ENCODE peak calls at places on chromosomes 16 and 17, in four cellular contexts. Y, P, B and F are unnamed samples.

GRCh38 chr17:79840204-79840988 is 1.2 kb upstream of the CBX4 start:
- DNase-seq in B (no peak), Y (peak; percentile 31), P (peak; percentile 54), F (no peak)

GRCh38 chr17:76918811-76919210 is 50.6 kb downstream of the MGAT5B start:
- DNase-seq in B (no peak), P (no peak), Y (no peak), F (no peak)

GRCh38 chr17:45747907-45748306 is 36.2 kb upstream of the CRHR1 start:
- DNase-seq in P (no peak), B (no peak), Y (no peak), F (no peak)

GRCh38 chr17:17568772-17569195 is 22.7 kb downstream of the PEMT start:
- DNase-seq in P (peak; percentile 64), B (no peak), Y (peak; percentile 36), F (peak; percentile 70)

GRCh38 chr17:28085766-28086165 is 43.3 kb downstream of the NLK start:
- DNase-seq in Y (no peak), P (no peak), B (no peak), F (no peak)

GRCh38 chr17:44900894-44901293 is 1.6 kb upstream of the EFTUD2 start:
- DNase-seq in P (peak; percentile 58), Y (peak; percentile 83), B (no peak), F (no peak)

GRCh38 chr17:42282478-42283080 is 5.7 kb upstream of the STAT5A start:
- DNase-seq in B (no peak), Y (no peak), P (no peak), F (no peak)

GRCh38 chr17:69223809-69224208 is 4.8 kb downstream of the ABCA10 start:
- DNase-seq in Y (peak; percentile 48), P (no peak), B (peak; percentile 33), F (no peak)

GRCh38 chr17:63276821-63277220 is 169.3 kb downstream of the CYB561 start:
- DNase-seq in P (no peak), Y (no peak), B (no peak), F (no peak)

GRCh38 chr16:87576191-87576590 is 26.1 kb upstream of the JPH3 start:
- DNase-seq in P (no peak), B (no peak), Y (no peak), F (peak; percentile 18)
- TF ChIP-seq ELK1 in P (no peak), B (no peak), Y (no peak), F (no peak)

DNA sequence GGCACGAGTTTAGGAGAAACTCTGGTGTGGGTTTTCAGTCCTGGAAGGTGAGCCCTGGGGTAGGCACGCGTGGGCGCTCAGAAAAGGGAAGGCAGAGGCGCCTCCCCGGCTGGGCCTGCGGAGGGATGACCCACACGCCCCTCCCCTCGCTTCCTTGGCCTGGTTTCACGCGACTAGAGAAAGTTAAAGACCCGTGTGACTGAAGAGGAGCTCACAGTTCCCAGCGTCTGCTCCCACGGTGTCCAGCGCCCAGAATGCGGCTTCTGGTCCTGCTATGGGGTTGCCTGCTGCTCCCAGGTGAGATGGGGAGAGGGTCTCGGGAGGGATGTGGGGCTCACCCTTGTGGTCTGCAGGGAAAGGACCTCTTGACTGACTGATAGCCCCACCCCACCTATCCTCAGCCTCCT is at the start of gene CD300LG:
- DNase-seq in P (no peak), B (no peak), Y (no peak), F (no peak)
- TF ChIP-seq USF2 in P (no peak), B (no peak), Y (no peak), F (no peak)

GRCh38 chr16:85019659-85020245 is 7.8 kb upstream of the KIAA0513 start:
- DNase-seq in B (no peak), P (no peak), Y (no peak), F (no peak)
- TF ChIP-seq ELK1 in B (no peak), P (no peak), Y (no peak), F (no peak)

GRCh38 chr16:27951752-27952151 is 111.8 kb downstream of the GSG1L start:
- DNase-seq in B (no peak), Y (peak; percentile 43), P (no peak), F (no peak)
- TF ChIP-seq USF2 in B (no peak), Y (no peak), P (no peak), F (no peak)

DNA sequence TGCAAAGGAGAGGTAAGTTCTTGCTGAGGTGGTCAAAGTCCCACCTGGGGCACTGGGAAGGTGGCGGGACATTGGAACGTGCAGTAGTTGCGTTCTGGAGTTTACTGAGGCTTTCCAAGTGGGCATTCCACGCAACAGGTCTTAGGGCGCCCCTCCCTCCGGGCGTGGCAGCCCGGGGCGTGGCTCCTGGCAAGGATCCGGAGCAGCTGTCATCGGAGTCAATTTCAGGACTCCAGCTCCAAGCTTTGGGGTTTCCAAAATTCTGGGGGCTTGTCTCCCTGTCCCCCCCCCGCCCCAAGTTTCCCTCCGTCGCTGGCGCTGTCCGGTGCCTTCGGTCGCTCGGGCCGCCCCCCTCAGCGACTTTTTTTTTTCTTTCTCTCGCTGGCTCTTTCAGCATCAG is 43.1 kb upstream of the AMZ2 start:
- DNase-seq in P (no peak), B (no peak), Y (no peak), F (peak; percentile 28)
- TF ChIP-seq ELK1 in P (no peak), B (no peak), Y (no peak), F (no peak)

GRCh38 chr16:53740476-53740875 is 36.5 kb downstream of the FTO start:
- DNase-seq in Y (no peak), P (no peak), B (no peak), F (no peak)

GRCh38 chr16:53744449-53744848 is 40.5 kb downstream of the FTO start:
- DNase-seq in B (no peak), P (no peak), Y (no peak), F (no peak)

GRCh38 chr16:53743149-53743566 is 39.2 kb downstream of the FTO start:
- DNase-seq in Y (peak; percentile 18), P (peak; percentile 70), B (no peak), F (peak; percentile 25)

GRCh38 chr16:53740933-53741531 is 37.1 kb downstream of the FTO start:
- DNase-seq in P (no peak), Y (no peak), B (no peak), F (no peak)

DNA sequence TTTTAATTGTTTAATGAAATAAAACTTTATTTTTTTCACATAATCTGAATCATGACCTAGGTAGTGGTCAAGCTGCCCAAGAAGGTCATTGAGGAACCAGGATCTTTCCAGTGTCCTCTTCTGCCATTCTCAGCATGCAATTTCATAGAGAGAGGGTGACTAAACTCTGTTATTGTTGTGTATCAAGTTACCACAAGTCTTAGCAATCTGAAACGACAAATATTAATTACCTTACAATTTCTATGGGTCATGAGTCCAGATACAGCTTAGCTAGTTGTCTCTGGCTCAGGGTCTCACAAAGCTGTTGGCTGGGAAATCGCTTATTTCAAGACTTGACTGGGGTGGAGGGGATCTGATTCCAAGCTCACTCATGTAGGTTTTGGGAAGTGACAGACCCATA is 37.6 kb downstream of the FTO start:
- DNase-seq in P (no peak), B (no peak), Y (no peak), F (no peak)
- TF ChIP-seq USF2 in P (no peak), B (no peak), Y (no peak), F (no peak)

DNA sequence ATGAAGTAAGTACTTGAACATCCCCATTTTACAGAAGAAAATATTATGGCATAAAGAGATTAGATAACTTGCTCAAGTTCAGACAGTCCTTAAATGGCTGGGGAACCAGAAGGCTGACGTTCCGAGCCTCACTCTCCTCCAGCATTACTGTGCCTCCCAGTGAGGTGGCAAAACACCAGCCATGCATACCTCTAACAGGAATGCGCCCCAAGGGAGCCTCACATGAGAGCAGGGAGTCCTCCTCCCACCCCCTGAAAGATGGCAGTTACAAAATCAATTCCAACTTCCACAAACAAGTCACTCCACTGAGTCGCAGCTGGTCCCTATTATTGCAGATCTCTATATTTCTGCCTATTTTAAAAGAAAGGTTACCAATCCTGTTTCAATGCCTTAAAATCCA is 55.6 kb downstream of the ANKFY1 start:
- DNase-seq in P (no peak), B (no peak), Y (peak; percentile 28), F (no peak)
- TF ChIP-seq ELK1 in P (no peak), B (no peak), Y (no peak), F (no peak)

GRCh38 chr16:617855-618254 is 12.9 kb upstream of the WFIKKN1 start:
- DNase-seq in P (no peak), Y (no peak), B (no peak), F (no peak)
- TF ChIP-seq USF2 in P (no peak), Y (no peak), B (no peak), F (no peak)

GRCh38 chr16:50944431-50944830 is 202.5 kb downstream of the CYLD start:
- DNase-seq in B (no peak), P (no peak), Y (no peak), F (no peak)
- TF ChIP-seq ELK1 in B (no peak), P (no peak), Y (no peak), F (no peak)